ENCODE peak calls at places on chromosomes 3 and 15, in seven cellular contexts. T is DND-41, E is PC-3, V is mammary epithelial cell, R is hepatocyte, W is fibroblast of lung, B is H1. U is an unnamed sample.

GRCh38 chr3:159902531-159903314 is 85.9 kb upstream of the IL12A start:
- DNase-seq in V (no peak), B (no peak), E (no peak), R (no peak), W (no peak), T (no peak), U (no peak)

GRCh38 chr3:94513600-94513999 is 450.7 kb downstream of the NSUN3 start:
- DNase-seq in W (no peak), V (no peak), E (no peak), T (no peak), R (no peak), B (no peak), U (no peak)

GRCh38 chr15:45126535-45127158 is 3.0 kb downstream of the DUOXA1 start:
- DNase-seq in E (peak), R (no peak), T (peak), W (peak), V (peak), B (no peak), U (no peak)

GRCh38 chr3:177705976-177706866 is 508.9 kb upstream of the TBL1XR1 start:
- DNase-seq in B (no peak), V (no peak), T (peak), W (peak), R (no peak), E (no peak), U (no peak)

GRCh38 chr15:64877435-64877834 is 34.3 kb upstream of the ANKDD1A start:
- DNase-seq in R (no peak), T (no peak), E (peak), V (no peak), W (peak), B (no peak), U (peak)

GRCh38 chr3:126746395-126747177 is 42.5 kb downstream of the CHCHD6 start:
- DNase-seq in T (no peak), E (peak), V (peak), W (peak), R (peak), B (no peak), U (no peak)

GRCh38 chr15:62928996-62929350 is 113.6 kb upstream of the TPM1 start:
- DNase-seq in B (no peak), T (no peak), W (peak), V (peak), E (peak), R (no peak), U (no peak)

GRCh38 chr3:171354049-171354705 is 106.0 kb downstream of the TNIK start:
- DNase-seq in W (no peak), R (no peak), V (peak), E (peak), T (no peak), B (no peak), U (no peak)

GRCh38 chr3:43638594-43639447 is 17.0 kb upstream of the ANO10 start:
- DNase-seq in V (peak), R (peak), E (peak), W (peak), T (no peak), B (no peak), U (peak)

DNA sequence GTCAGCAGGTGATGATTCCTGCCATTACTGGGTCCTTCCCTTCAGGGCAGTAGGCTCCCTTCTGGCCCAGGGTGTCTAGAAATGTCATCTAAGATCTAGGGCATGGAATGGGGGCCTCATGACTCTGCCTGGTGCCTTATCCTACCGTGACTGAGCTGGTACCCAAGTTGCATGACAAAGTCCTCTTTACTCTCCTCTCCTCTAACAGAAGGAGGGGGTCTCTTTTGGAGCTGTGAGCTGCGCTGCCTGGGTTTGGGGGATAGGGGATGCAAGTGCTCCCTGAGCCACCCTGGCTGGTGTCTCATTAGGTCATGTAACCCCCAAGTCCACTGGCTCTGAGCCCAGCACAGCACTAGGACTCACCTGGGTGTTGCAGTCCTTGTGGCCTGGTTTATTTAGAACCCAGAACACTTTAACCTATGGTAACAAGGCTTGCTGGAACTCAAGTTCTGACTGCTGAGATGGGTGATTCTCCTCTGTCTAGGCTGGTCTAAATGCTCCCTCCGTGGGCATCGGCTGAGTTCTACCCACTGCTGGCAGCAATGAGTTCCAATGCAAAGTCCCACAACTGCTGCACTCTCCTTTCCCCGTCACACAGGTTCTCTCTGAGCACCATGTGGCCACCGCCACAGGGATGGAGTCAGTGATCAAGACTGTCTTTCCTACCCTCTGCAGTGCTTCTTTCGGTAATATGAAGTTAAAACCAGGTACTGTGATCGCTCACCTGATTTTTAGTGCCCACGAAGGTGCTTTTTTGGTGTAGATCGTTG is 34.0 kb downstream of the XXYLT1 start:
- DNase-seq in V (no peak), E (no peak), T (no peak), R (no peak), B (no peak), W (no peak), U (no peak)
- TF ChIP-seq EZH2 in V (no peak), E (no peak), T (no peak), R (no peak), B (no peak), W (no peak), U (no peak)

GRCh38 chr3:176275538-176275937 is 921.7 kb downstream of the TBL1XR1 start:
- DNase-seq in T (no peak), R (no peak), V (no peak), E (no peak), W (no peak), B (no peak), U (no peak)
- TF ChIP-seq EZH2 in T (no peak), R (no peak), V (no peak), E (no peak), W (no peak), B (no peak), U (no peak)

GRCh38 chr3:4493931-4494806 is 1.0 kb downstream of the ITPR1 start:
- DNase-seq in E (peak), R (peak), W (peak), T (no peak), V (no peak), B (no peak), U (peak)
- TF ChIP-seq EZH2 in E (no peak), R (no peak), W (no peak), T (no peak), V (no peak), B (no peak), U (no peak)

GRCh38 chr3:129001101-129001816 is at the start of gene EFCC1:
- DNase-seq in E (no peak), R (peak), T (no peak), B (peak), V (peak), W (no peak), U (no peak)
- TF ChIP-seq EZH2 in E (no peak), R (no peak), T (no peak), B (no peak), V (no peak), W (peak), U (no peak)

DNA sequence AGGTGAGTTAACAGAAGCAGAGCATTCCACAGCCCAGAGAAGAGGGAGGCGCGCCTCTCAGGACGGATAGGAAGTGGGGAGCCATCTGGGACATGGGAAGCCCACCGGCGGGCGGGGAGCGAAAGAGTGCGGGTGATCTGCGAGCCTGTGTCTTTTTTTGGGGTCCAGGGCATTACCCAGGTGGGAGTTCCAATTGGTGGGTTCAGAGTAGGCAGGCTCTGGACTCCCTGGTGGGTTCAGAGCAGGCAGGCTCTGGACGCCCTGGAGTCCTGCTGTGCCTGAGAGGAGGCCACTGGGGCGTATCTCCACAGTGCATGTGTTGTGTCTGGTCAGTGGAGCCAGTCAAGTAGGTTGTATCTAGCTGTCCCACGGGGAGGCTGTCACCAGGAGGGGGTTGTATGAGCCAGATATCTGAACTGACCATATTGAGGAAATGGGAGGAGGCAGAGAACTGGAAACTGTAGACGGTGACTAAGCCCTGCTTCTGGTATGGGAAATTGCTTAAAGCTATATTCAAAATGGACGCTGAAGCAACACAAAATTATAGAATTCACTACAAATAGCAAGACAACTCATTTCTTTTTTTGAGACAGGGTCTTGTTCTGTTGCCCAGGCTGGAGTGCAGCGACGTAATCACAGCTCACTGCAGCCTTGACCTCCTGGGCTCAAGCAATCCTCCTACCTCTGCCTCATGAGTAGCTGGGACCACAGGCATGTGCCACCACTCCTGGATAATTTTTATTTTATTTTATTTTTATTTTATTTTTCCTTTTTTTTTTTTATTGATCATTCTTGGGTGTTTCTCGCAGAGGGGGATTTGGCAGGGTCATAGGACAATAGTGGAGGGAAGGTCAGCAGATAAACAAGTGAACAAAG is 34.5 kb upstream of the CHST2 start:
- DNase-seq in T (no peak), W (no peak), B (no peak), V (peak), R (no peak), E (peak), U (no peak)
- TF ChIP-seq EZH2 in T (no peak), W (no peak), B (no peak), V (no peak), R (no peak), E (no peak), U (no peak)

DNA sequence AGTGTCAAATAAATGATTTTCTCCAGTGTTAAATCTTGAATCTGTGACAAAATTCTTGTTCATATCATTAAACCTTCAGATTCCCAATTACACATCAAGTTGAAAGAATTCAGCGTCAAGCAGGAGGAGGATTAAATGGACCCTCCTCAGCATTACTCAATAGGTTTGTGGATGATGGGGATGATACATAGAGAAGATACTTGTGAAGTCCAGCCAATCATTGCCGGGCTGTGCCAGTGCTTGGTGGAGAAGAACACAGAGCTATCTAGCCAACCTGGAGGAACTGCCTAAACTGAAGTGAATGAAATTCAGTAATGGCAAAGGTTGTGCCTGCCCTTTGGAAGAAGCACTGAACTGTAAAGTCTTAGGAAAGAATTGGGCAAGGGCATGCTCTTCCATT is 47.0 kb upstream of the PRICKLE2 start:
- DNase-seq in V (no peak), T (no peak), E (no peak), R (no peak), W (no peak), B (no peak), U (no peak)
- TF ChIP-seq EZH2 in V (no peak), T (no peak), E (no peak), R (no peak), W (no peak), B (no peak), U (no peak)

DNA sequence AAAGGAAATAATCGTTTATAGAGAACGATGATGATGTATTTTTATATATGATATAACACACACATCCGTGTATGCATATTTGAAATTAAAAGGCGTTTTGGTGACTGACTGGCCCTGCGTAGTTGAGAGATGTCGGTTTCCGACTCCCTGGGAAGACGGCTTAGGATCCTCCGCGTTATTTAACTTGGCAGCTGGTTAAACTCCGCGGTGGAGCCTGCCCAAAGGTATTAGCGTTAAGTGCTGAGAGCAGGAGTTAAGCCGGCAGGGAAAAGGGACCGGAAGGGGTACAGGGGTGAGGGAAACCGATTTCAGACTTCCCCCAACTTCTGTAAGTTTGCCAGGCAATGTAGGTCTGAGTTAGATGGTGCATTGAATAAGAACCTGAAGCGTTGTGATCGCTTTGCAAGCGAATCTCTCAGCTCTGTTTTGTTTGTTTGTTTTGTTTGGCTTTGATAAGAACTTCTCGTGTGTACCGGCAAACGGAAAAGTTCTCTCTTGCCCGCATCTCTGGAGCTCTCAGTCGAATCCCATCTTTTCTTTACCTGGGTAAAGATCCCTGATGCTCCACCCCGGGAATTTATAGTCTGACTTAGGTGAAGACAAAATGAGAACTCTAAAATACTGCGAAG is 6.0 kb upstream of the FEZF2 start:
- DNase-seq in V (no peak), E (no peak), T (no peak), B (peak), W (no peak), R (no peak), U (no peak)
- TF ChIP-seq EZH2 in V (peak), E (no peak), T (no peak), B (peak), W (no peak), R (no peak), U (no peak)

U was measured in PC-9.